ENCODE peak calls at places on chromosomes 6 and 20, in nine cellular contexts. One of them, this sample, is unnamed.

GRCh38 chr20:40777653-40778052 is 88.6 kb upstream of the MAFB start:
- DNase-seq in lower leg skin: no peak
- DNase-seq in breast epithelium: no peak
- DNase-seq in sigmoid colon: no peak
- DNase-seq in transverse colon: no peak
- DNase-seq in A549: no peak
- DNase-seq in heart left ventricle: no peak
- DNase-seq in IMR-90: no peak
- DNase-seq in stomach: no peak
- DNase-seq in this sample: no peak

GRCh38 chr6:97645757-97646156 is 362.7 kb upstream of the MMS22L start:
- DNase-seq in A549: no peak
- DNase-seq in sigmoid colon: no peak
- DNase-seq in breast epithelium: no peak
- DNase-seq in stomach: no peak
- DNase-seq in transverse colon: no peak
- DNase-seq in heart left ventricle: no peak
- DNase-seq in IMR-90: no peak
- DNase-seq in lower leg skin: no peak
- DNase-seq in this sample: no peak

GRCh38 chr20:63402860-63403220 is 41.7 kb upstream of the CHRNA4 start:
- DNase-seq in heart left ventricle: no peak
- DNase-seq in transverse colon: no peak
- DNase-seq in IMR-90: no peak
- DNase-seq in A549: no peak
- DNase-seq in lower leg skin: no peak
- DNase-seq in sigmoid colon: no peak
- DNase-seq in breast epithelium: no peak
- DNase-seq in stomach: no peak
- DNase-seq in this sample: no peak

GRCh38 chr6:43060034-43060754 is 763 bp downstream of the KLC4 start:
- DNase-seq in stomach: peak
- DNase-seq in A549: peak
- DNase-seq in sigmoid colon: no peak
- DNase-seq in transverse colon: peak
- DNase-seq in lower leg skin: no peak
- DNase-seq in IMR-90: no peak
- DNase-seq in breast epithelium: no peak
- DNase-seq in heart left ventricle: no peak
- DNase-seq in this sample: no peak

GRCh38 chr20:47960277-47960676 is 175.0 kb upstream of the SULF2 start:
- DNase-seq in breast epithelium: no peak
- DNase-seq in lower leg skin: no peak
- DNase-seq in sigmoid colon: no peak
- DNase-seq in transverse colon: no peak
- DNase-seq in stomach: no peak
- DNase-seq in A549: no peak
- DNase-seq in IMR-90: no peak
- DNase-seq in heart left ventricle: no peak
- DNase-seq in this sample: no peak

GRCh38 chr6:128327890-128328289 is 192.5 kb downstream of the PTPRK start:
- DNase-seq in A549: peak
- DNase-seq in transverse colon: peak
- DNase-seq in IMR-90: peak
- DNase-seq in breast epithelium: no peak
- DNase-seq in lower leg skin: no peak
- DNase-seq in sigmoid colon: no peak
- DNase-seq in heart left ventricle: no peak
- DNase-seq in stomach: no peak
- DNase-seq in this sample: no peak

GRCh38 chr6:134605034-134605433 is 287.1 kb upstream of the SGK1 start:
- DNase-seq in heart left ventricle: no peak
- DNase-seq in breast epithelium: no peak
- DNase-seq in IMR-90: no peak
- DNase-seq in A549: no peak
- DNase-seq in sigmoid colon: no peak
- DNase-seq in transverse colon: no peak
- DNase-seq in stomach: no peak
- DNase-seq in lower leg skin: no peak
- DNase-seq in this sample: no peak

GRCh38 chr6:155201461-155202226 is 62.2 kb upstream of the CLDN20 start:
- DNase-seq in IMR-90: peak
- DNase-seq in sigmoid colon: no peak
- DNase-seq in transverse colon: no peak
- DNase-seq in breast epithelium: no peak
- DNase-seq in A549: peak
- DNase-seq in lower leg skin: no peak
- DNase-seq in stomach: no peak
- DNase-seq in heart left ventricle: no peak
- DNase-seq in this sample: no peak

GRCh38 chr20:35059612-35060011 is 33.0 kb downstream of the TRPC4AP start:
- DNase-seq in sigmoid colon: no peak
- DNase-seq in lower leg skin: no peak
- DNase-seq in heart left ventricle: no peak
- DNase-seq in A549: no peak
- DNase-seq in breast epithelium: no peak
- DNase-seq in transverse colon: no peak
- DNase-seq in IMR-90: no peak
- DNase-seq in stomach: no peak
- DNase-seq in this sample: no peak

GRCh38 chr6:139698526-139699182 is 324.2 kb upstream of the CITED2 start:
- DNase-seq in A549: no peak
- DNase-seq in breast epithelium: no peak
- DNase-seq in heart left ventricle: no peak
- DNase-seq in IMR-90: no peak
- DNase-seq in lower leg skin: no peak
- DNase-seq in sigmoid colon: peak
- DNase-seq in stomach: no peak
- DNase-seq in transverse colon: peak
- DNase-seq in this sample: no peak

GRCh38 chr20:36467076-36467999 is 74.0 kb upstream of the MYL9 start:
- DNase-seq in stomach: peak
- DNase-seq in sigmoid colon: peak
- DNase-seq in lower leg skin: peak
- DNase-seq in breast epithelium: no peak
- DNase-seq in A549: peak
- DNase-seq in heart left ventricle: peak
- DNase-seq in IMR-90: no peak
- DNase-seq in transverse colon: peak
- DNase-seq in this sample: no peak

GRCh38 chr20:48153523-48153922 is 368.2 kb upstream of the SULF2 start:
- DNase-seq in breast epithelium: no peak
- DNase-seq in IMR-90: no peak
- DNase-seq in stomach: no peak
- DNase-seq in sigmoid colon: no peak
- DNase-seq in transverse colon: no peak
- DNase-seq in A549: no peak
- DNase-seq in heart left ventricle: no peak
- DNase-seq in lower leg skin: no peak
- DNase-seq in this sample: no peak

GRCh38 chr6:149852180-149852579 is 12.0 kb downstream of the LRP11 start:
- DNase-seq in heart left ventricle: no peak
- DNase-seq in transverse colon: no peak
- DNase-seq in sigmoid colon: no peak
- DNase-seq in breast epithelium: peak
- DNase-seq in lower leg skin: no peak
- DNase-seq in A549: no peak
- DNase-seq in stomach: no peak
- DNase-seq in IMR-90: peak
- DNase-seq in this sample: no peak

GRCh38 chr20:44068311-44068710 is 118.7 kb downstream of the JPH2 start:
- DNase-seq in lower leg skin: peak
- DNase-seq in stomach: no peak
- DNase-seq in heart left ventricle: no peak
- DNase-seq in transverse colon: no peak
- DNase-seq in A549: no peak
- DNase-seq in IMR-90: no peak
- DNase-seq in breast epithelium: peak
- DNase-seq in sigmoid colon: no peak
- DNase-seq in this sample: no peak

GRCh38 chr6:53411451-53411850 is 62.7 kb upstream of the ELOVL5 start:
- DNase-seq in stomach: no peak
- DNase-seq in IMR-90: peak
- DNase-seq in transverse colon: no peak
- DNase-seq in heart left ventricle: no peak
- DNase-seq in A549: no peak
- DNase-seq in sigmoid colon: no peak
- DNase-seq in lower leg skin: no peak
- DNase-seq in breast epithelium: no peak
- DNase-seq in this sample: no peak

GRCh38 chr20:58078741-58079522 is 149.5 kb downstream of the ANKRD60 start:
- DNase-seq in stomach: no peak
- DNase-seq in A549: no peak
- DNase-seq in sigmoid colon: no peak
- DNase-seq in IMR-90: no peak
- DNase-seq in heart left ventricle: peak
- DNase-seq in transverse colon: no peak
- DNase-seq in breast epithelium: peak
- DNase-seq in lower leg skin: peak
- DNase-seq in this sample: no peak

GRCh38 chr20:25315418-25316210 is 67.7 kb downstream of the PYGB start:
- DNase-seq in transverse colon: peak
- DNase-seq in IMR-90: peak
- DNase-seq in breast epithelium: no peak
- DNase-seq in sigmoid colon: peak
- DNase-seq in A549: no peak
- DNase-seq in heart left ventricle: no peak
- DNase-seq in lower leg skin: peak
- DNase-seq in stomach: peak
- DNase-seq in this sample: no peak
- TF ChIP-seq POLR2A in transverse colon: no peak
- TF ChIP-seq POLR2A in IMR-90: no peak
- TF ChIP-seq POLR2A in breast epithelium: no peak
- TF ChIP-seq POLR2A in sigmoid colon: no peak
- TF ChIP-seq POLR2A in A549: no peak
- TF ChIP-seq POLR2A in heart left ventricle: no peak
- TF ChIP-seq POLR2A in lower leg skin: no peak
- TF ChIP-seq POLR2A in stomach: no peak
- TF ChIP-seq POLR2A in this sample: no peak

GRCh38 chr6:75601608-75602163 is at the start of gene SENP6:
- DNase-seq in IMR-90: peak
- DNase-seq in sigmoid colon: peak
- DNase-seq in breast epithelium: peak
- DNase-seq in A549: peak
- DNase-seq in stomach: peak
- DNase-seq in lower leg skin: peak
- DNase-seq in transverse colon: peak
- DNase-seq in heart left ventricle: peak
- DNase-seq in this sample: peak
- TF ChIP-seq POLR2A in IMR-90: peak
- TF ChIP-seq POLR2A in sigmoid colon: peak
- TF ChIP-seq POLR2A in breast epithelium: peak
- TF ChIP-seq POLR2A in A549: peak
- TF ChIP-seq POLR2A in stomach: peak
- TF ChIP-seq POLR2A in lower leg skin: peak
- TF ChIP-seq POLR2A in transverse colon: peak
- TF ChIP-seq POLR2A in heart left ventricle: peak
- TF ChIP-seq POLR2A in this sample: peak

DNA sequence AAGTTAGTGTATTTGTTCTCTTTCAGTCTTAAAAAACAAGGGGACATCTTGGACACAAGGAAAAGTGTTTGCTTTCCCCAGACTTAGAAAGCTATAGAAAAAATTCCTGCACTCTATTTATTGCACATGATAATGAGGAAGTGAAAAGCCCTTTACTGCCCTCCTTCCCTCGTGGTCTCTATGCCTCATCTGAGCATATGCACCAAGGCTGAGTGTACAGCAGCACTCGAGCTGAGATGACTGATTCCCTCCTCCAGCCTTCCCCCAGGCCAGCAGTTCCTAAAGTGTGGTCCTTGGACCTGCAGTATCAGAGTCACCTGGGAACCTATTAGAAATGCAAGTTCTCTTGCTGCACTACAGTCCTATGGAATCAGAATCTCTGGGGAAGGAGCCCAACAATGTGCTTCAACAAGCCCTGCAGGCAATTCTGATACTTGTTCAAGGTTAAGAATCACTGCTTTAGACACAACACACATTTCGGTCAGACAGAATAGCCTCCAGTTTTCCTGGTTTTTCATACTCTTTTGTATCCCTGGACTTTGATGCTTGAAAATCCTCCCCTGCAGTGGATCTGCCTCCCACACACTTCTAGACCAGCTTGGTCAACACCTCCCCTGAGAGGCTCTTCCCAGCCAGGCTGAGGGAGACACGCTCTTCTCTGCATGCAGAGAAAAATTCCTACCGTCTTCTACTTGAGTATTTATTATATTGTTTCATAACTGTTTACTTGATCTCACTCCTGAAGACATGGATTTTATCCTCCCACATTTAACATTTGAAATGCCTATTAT is 14.1 kb upstream of the LAMP5 start:
- DNase-seq in A549: no peak
- DNase-seq in stomach: no peak
- DNase-seq in transverse colon: peak
- DNase-seq in sigmoid colon: no peak
- DNase-seq in lower leg skin: no peak
- DNase-seq in breast epithelium: no peak
- DNase-seq in IMR-90: peak
- DNase-seq in heart left ventricle: no peak
- DNase-seq in this sample: no peak
- TF ChIP-seq POLR2A in A549: no peak
- TF ChIP-seq POLR2A in stomach: no peak
- TF ChIP-seq POLR2A in transverse colon: no peak
- TF ChIP-seq POLR2A in sigmoid colon: no peak
- TF ChIP-seq POLR2A in lower leg skin: no peak
- TF ChIP-seq POLR2A in breast epithelium: no peak
- TF ChIP-seq POLR2A in IMR-90: no peak
- TF ChIP-seq POLR2A in heart left ventricle: no peak
- TF ChIP-seq POLR2A in this sample: no peak

GRCh38 chr20:3745686-3746173 is 13.2 kb downstream of the HSPA12B start:
- DNase-seq in sigmoid colon: no peak
- DNase-seq in breast epithelium: no peak
- DNase-seq in stomach: no peak
- DNase-seq in IMR-90: no peak
- DNase-seq in lower leg skin: no peak
- DNase-seq in A549: no peak
- DNase-seq in transverse colon: no peak
- DNase-seq in heart left ventricle: no peak
- DNase-seq in this sample: no peak

GRCh38 chr20:3743251-3743650 is 10.8 kb downstream of the HSPA12B start:
- DNase-seq in A549: no peak
- DNase-seq in heart left ventricle: no peak
- DNase-seq in IMR-90: no peak
- DNase-seq in lower leg skin: no peak
- DNase-seq in breast epithelium: no peak
- DNase-seq in transverse colon: no peak
- DNase-seq in sigmoid colon: no peak
- DNase-seq in stomach: no peak
- DNase-seq in this sample: no peak

GRCh38 chr20:3744037-3744436 is 11.6 kb downstream of the HSPA12B start:
- DNase-seq in IMR-90: no peak
- DNase-seq in A549: no peak
- DNase-seq in sigmoid colon: no peak
- DNase-seq in lower leg skin: no peak
- DNase-seq in transverse colon: no peak
- DNase-seq in stomach: no peak
- DNase-seq in heart left ventricle: no peak
- DNase-seq in breast epithelium: no peak
- DNase-seq in this sample: no peak

GRCh38 chr20:3747471-3747870 is 15.0 kb downstream of the HSPA12B start:
- DNase-seq in sigmoid colon: no peak
- DNase-seq in A549: no peak
- DNase-seq in breast epithelium: no peak
- DNase-seq in IMR-90: no peak
- DNase-seq in heart left ventricle: no peak
- DNase-seq in lower leg skin: no peak
- DNase-seq in stomach: no peak
- DNase-seq in transverse colon: no peak
- DNase-seq in this sample: no peak

GRCh38 chr20:3744806-3745685 is 12.6 kb downstream of the HSPA12B start:
- DNase-seq in A549: peak
- DNase-seq in lower leg skin: peak
- DNase-seq in IMR-90: no peak
- DNase-seq in sigmoid colon: peak
- DNase-seq in transverse colon: peak
- DNase-seq in stomach: peak
- DNase-seq in heart left ventricle: peak
- DNase-seq in breast epithelium: no peak
- DNase-seq in this sample: no peak
- TF ChIP-seq POLR2A in A549: no peak
- TF ChIP-seq POLR2A in lower leg skin: no peak
- TF ChIP-seq POLR2A in IMR-90: no peak
- TF ChIP-seq POLR2A in sigmoid colon: no peak
- TF ChIP-seq POLR2A in transverse colon: no peak
- TF ChIP-seq POLR2A in stomach: no peak
- TF ChIP-seq POLR2A in heart left ventricle: no peak
- TF ChIP-seq POLR2A in breast epithelium: no peak
- TF ChIP-seq POLR2A in this sample: no peak